ENCODE peak calls at places on chromosome 11, in six cellular contexts. One of them, this sample, is unnamed. For H3K27me3, the result is how much of the 10 kb centered on the place peaks cover.

GRCh38 chr11:34769224-34769623 is 147.0 kb downstream of the APIP start:
- DNase-seq in neuronal stem cell: no peak
- DNase-seq in HCT116: no peak
- DNase-seq in astrocyte: no peak
- DNase-seq in neural progenitor cell: no peak
- DNase-seq in IMR-90: no peak
- DNase-seq in this sample: no peak

GRCh38 chr11:67647471-67647870 is 3.1 kb downstream of the ACY3 start:
- DNase-seq in neuronal stem cell: no peak
- DNase-seq in astrocyte: no peak
- DNase-seq in IMR-90: no peak
- DNase-seq in neural progenitor cell: no peak
- DNase-seq in HCT116: no peak
- DNase-seq in this sample: no peak

GRCh38 chr11:85385561-85385960 is 241.6 kb downstream of the DLG2 start:
- DNase-seq in neural progenitor cell: no peak
- DNase-seq in IMR-90: no peak
- DNase-seq in neuronal stem cell: no peak
- DNase-seq in astrocyte: no peak
- DNase-seq in HCT116: no peak
- DNase-seq in this sample: no peak

GRCh38 chr11:100929377-100929776 is 200.2 kb downstream of the PGR start:
- DNase-seq in HCT116: no peak
- DNase-seq in neuronal stem cell: no peak
- DNase-seq in neural progenitor cell: no peak
- DNase-seq in IMR-90: peak
- DNase-seq in astrocyte: peak
- DNase-seq in this sample: peak

GRCh38 chr11:80505771-80506170 is 1064.9 kb upstream of the TENM4 start:
- DNase-seq in HCT116: no peak
- DNase-seq in astrocyte: no peak
- DNase-seq in neuronal stem cell: no peak
- DNase-seq in neural progenitor cell: no peak
- DNase-seq in IMR-90: no peak
- DNase-seq in this sample: no peak

GRCh38 chr11:108559340-108559739 is 34.2 kb downstream of the EXPH5 start:
- DNase-seq in IMR-90: peak
- DNase-seq in neural progenitor cell: no peak
- DNase-seq in astrocyte: peak
- DNase-seq in HCT116: no peak
- DNase-seq in neuronal stem cell: no peak
- DNase-seq in this sample: peak

GRCh38 chr11:77779935-77780334 is 40.6 kb downstream of the RSF1 start:
- DNase-seq in neural progenitor cell: peak
- DNase-seq in HCT116: no peak
- DNase-seq in neuronal stem cell: peak
- DNase-seq in astrocyte: peak
- DNase-seq in IMR-90: peak
- DNase-seq in this sample: peak

GRCh38 chr11:128868851-128869671 is 2.0 kb upstream of the KCNJ1 start:
- DNase-seq in astrocyte: no peak
- DNase-seq in neuronal stem cell: no peak
- DNase-seq in IMR-90: no peak
- DNase-seq in HCT116: no peak
- DNase-seq in neural progenitor cell: no peak
- DNase-seq in this sample: no peak

GRCh38 chr11:45725776-45726606 is 60.6 kb upstream of the CHST1 start:
- DNase-seq in HCT116: no peak
- DNase-seq in neural progenitor cell: no peak
- DNase-seq in astrocyte: no peak
- DNase-seq in IMR-90: no peak
- DNase-seq in neuronal stem cell: no peak
- DNase-seq in this sample: no peak

GRCh38 chr11:19660076-19660475 is 52.6 kb upstream of the NAV2 start:
- DNase-seq in neural progenitor cell: no peak
- DNase-seq in HCT116: peak
- DNase-seq in IMR-90: peak
- DNase-seq in neuronal stem cell: no peak
- DNase-seq in astrocyte: peak
- DNase-seq in this sample: peak

GRCh38 chr11:130631119-130631518 is 182.7 kb downstream of the ADAMTS15 start:
- DNase-seq in neuronal stem cell: no peak
- DNase-seq in astrocyte: peak
- DNase-seq in neural progenitor cell: no peak
- DNase-seq in HCT116: peak
- DNase-seq in IMR-90: peak
- DNase-seq in this sample: peak

GRCh38 chr11:124837491-124837856 is 27.8 kb upstream of the ROBO3 start:
- DNase-seq in HCT116: peak
- DNase-seq in neuronal stem cell: no peak
- DNase-seq in astrocyte: peak
- DNase-seq in neural progenitor cell: peak
- DNase-seq in IMR-90: peak
- DNase-seq in this sample: peak

GRCh38 chr11:2789791-2790580 is 90.2 kb upstream of the KCNQ1OT1 start:
- DNase-seq in astrocyte: no peak
- DNase-seq in IMR-90: no peak
- DNase-seq in HCT116: no peak
- DNase-seq in neural progenitor cell: no peak
- DNase-seq in neuronal stem cell: no peak
- DNase-seq in this sample: no peak

GRCh38 chr11:26045082-26045481 is 286.8 kb upstream of the ANO3 start:
- DNase-seq in neuronal stem cell: no peak
- DNase-seq in HCT116: no peak
- DNase-seq in astrocyte: no peak
- DNase-seq in neural progenitor cell: no peak
- DNase-seq in IMR-90: peak
- DNase-seq in this sample: no peak

GRCh38 chr11:84249344-84250135 is 963.4 kb upstream of the CCDC90B start:
- DNase-seq in neural progenitor cell: no peak
- DNase-seq in IMR-90: no peak
- DNase-seq in astrocyte: peak
- DNase-seq in HCT116: no peak
- DNase-seq in neuronal stem cell: no peak
- DNase-seq in this sample: peak

GRCh38 chr11:29135504-29135903 is 881.3 kb downstream of the KCNA4 start:
- DNase-seq in HCT116: no peak
- DNase-seq in IMR-90: peak
- DNase-seq in neuronal stem cell: no peak
- DNase-seq in neural progenitor cell: no peak
- DNase-seq in astrocyte: peak
- DNase-seq in this sample: peak

GRCh38 chr11:68004551-68005335 is 846 bp upstream of the UNC93B1 start:
- DNase-seq in astrocyte: no peak
- DNase-seq in IMR-90: no peak
- DNase-seq in neuronal stem cell: no peak
- DNase-seq in neural progenitor cell: no peak
- DNase-seq in HCT116: peak
- DNase-seq in this sample: no peak

GRCh38 chr11:72721689-72722049 is 30.5 kb downstream of the ARAP1 start:
- DNase-seq in neural progenitor cell: no peak
- DNase-seq in HCT116: no peak
- DNase-seq in neuronal stem cell: no peak
- DNase-seq in astrocyte: peak
- DNase-seq in IMR-90: no peak
- DNase-seq in this sample: peak

GRCh38 chr11:133118563-133119303 is 413.6 kb downstream of the OPCML start:
- DNase-seq in neuronal stem cell: no peak
- DNase-seq in astrocyte: no peak
- DNase-seq in IMR-90: no peak
- DNase-seq in neural progenitor cell: no peak
- DNase-seq in HCT116: no peak
- DNase-seq in this sample: no peak

GRCh38 chr11:65183201-65183891 is 1.6 kb downstream of the CAPN1 start:
- DNase-seq in neural progenitor cell: no peak
- DNase-seq in HCT116: peak
- DNase-seq in astrocyte: no peak
- DNase-seq in neuronal stem cell: no peak
- DNase-seq in IMR-90: no peak
- DNase-seq in this sample: no peak

GRCh38 chr11:118485273-118485672 is 42.0 kb upstream of the TTC36 start:
- DNase-seq in HCT116: no peak
- DNase-seq in neural progenitor cell: no peak
- DNase-seq in astrocyte: no peak
- DNase-seq in neuronal stem cell: no peak
- DNase-seq in IMR-90: no peak
- DNase-seq in this sample: peak

GRCh38 chr11:34940026-34940677 is 23.7 kb downstream of the PDHX start:
- DNase-seq in HCT116: no peak
- DNase-seq in IMR-90: peak
- DNase-seq in neural progenitor cell: no peak
- DNase-seq in neuronal stem cell: no peak
- DNase-seq in astrocyte: peak
- DNase-seq in this sample: peak

GRCh38 chr11:67699521-67699920 is 25.1 kb upstream of the ALDH3B2 start:
- DNase-seq in IMR-90: peak
- DNase-seq in neural progenitor cell: no peak
- DNase-seq in HCT116: no peak
- DNase-seq in astrocyte: peak
- DNase-seq in neuronal stem cell: no peak
- DNase-seq in this sample: peak

DNA sequence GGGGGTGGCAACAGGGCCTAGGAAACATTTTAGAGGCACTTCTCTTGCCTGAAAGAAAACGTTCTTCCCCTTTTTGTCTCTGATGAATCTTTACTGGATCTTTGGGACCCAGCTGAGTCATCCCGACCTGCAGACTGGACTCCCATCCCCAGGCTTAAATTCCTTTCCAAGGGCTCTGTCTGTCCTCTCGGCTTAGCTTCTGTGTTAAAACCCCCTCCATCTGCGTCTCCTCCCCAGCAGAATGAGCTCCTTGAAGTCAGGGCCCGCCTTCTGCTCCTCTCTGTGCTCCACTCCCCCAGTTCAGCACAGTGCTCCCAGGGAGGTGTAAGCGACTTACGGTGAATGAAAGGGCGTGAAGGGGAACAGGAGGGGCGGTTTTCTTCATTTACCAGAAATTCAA is 890 bp upstream of the DAGLA start:
- DNase-seq in IMR-90: no peak
- DNase-seq in astrocyte: no peak
- DNase-seq in HCT116: no peak
- DNase-seq in neuronal stem cell: no peak
- DNase-seq in neural progenitor cell: peak
- DNase-seq in this sample: peak
- H3K27me3 ChIP-seq in IMR-90: half or more
- H3K27me3 ChIP-seq in astrocyte: under half
- H3K27me3 ChIP-seq in HCT116: under half
- H3K27me3 ChIP-seq in neuronal stem cell: under half
- H3K27me3 ChIP-seq in neural progenitor cell: under half
- H3K27me3 ChIP-seq in this sample: under half

GRCh38 chr11:83156996-83157754 is at the start of gene PCF11:
- DNase-seq in IMR-90: no peak
- DNase-seq in HCT116: no peak
- DNase-seq in neural progenitor cell: no peak
- DNase-seq in astrocyte: no peak
- DNase-seq in neuronal stem cell: no peak
- DNase-seq in this sample: no peak
- H3K4me2 ChIP-seq in IMR-90: peak
- H3K4me2 ChIP-seq in HCT116: peak
- H3K4me2 ChIP-seq in neural progenitor cell: peak
- H3K4me2 ChIP-seq in astrocyte: peak
- H3K4me2 ChIP-seq in neuronal stem cell: peak
- H3K4me2 ChIP-seq in this sample: peak

GRCh38 chr11:9037963-9038362 is 34.2 kb upstream of the NRIP3 start:
- DNase-seq in neural progenitor cell: no peak
- DNase-seq in IMR-90: peak
- DNase-seq in astrocyte: no peak
- DNase-seq in HCT116: no peak
- DNase-seq in neuronal stem cell: no peak
- DNase-seq in this sample: no peak

GRCh38 chr11:9039194-9039593 is 35.4 kb upstream of the NRIP3 start:
- DNase-seq in neural progenitor cell: no peak
- DNase-seq in neuronal stem cell: no peak
- DNase-seq in HCT116: peak
- DNase-seq in IMR-90: peak
- DNase-seq in astrocyte: peak
- DNase-seq in this sample: peak

GRCh38 chr11:9039863-9040262 is 36.1 kb upstream of the NRIP3 start:
- DNase-seq in astrocyte: no peak
- DNase-seq in IMR-90: no peak
- DNase-seq in HCT116: no peak
- DNase-seq in neuronal stem cell: no peak
- DNase-seq in neural progenitor cell: no peak
- DNase-seq in this sample: no peak

GRCh38 chr11:9038537-9038936 is 34.7 kb upstream of the NRIP3 start:
- DNase-seq in neural progenitor cell: no peak
- DNase-seq in astrocyte: no peak
- DNase-seq in IMR-90: no peak
- DNase-seq in neuronal stem cell: no peak
- DNase-seq in HCT116: no peak
- DNase-seq in this sample: no peak

DNA sequence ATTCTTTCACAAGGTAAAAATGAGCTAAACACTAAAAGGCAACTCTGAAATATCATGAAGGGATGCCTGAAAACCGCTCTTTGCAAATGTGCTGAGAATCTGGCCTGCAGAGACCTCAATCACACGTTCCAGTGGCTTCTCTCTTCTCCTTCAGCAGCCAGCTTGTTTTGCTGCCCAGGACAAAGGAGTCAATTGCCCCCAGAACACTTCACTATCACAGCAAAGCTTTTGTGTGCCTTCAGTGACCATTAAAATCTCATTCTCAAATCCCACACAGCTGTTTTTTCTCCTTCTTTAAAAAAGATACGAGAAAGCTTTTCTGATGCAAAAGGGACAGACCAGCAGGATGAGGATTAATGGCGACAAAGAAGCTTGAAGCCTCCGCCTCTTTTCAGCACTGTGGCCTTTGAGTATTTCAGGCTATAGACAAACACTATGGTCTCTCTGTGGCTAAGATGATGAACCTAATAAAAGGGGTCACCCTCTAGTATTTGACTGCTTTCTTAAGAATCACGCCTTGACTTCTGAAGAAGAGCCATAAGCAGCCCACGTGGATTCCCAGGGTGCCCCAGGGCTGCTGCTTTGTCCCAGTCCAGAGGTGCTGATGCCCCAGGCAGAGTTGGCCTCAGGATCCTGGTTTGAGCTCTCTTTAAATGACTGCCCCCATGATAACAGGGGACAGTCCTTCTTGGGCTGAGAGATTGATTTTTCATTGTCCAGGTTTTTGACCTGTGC is 33.4 kb upstream of the NRIP3 start:
- DNase-seq in neuronal stem cell: peak
- DNase-seq in neural progenitor cell: peak
- DNase-seq in astrocyte: no peak
- DNase-seq in IMR-90: no peak
- DNase-seq in HCT116: no peak
- DNase-seq in this sample: no peak
- H2AFZ ChIP-seq in neuronal stem cell: peak
- H2AFZ ChIP-seq in neural progenitor cell: no peak
- H2AFZ ChIP-seq in astrocyte: no peak
- H2AFZ ChIP-seq in IMR-90: no peak
- H2AFZ ChIP-seq in HCT116: no peak
- H2AFZ ChIP-seq in this sample: no peak

GRCh38 chr11:120890921-120891320 is 133.0 kb upstream of the TBCEL start:
- DNase-seq in astrocyte: no peak
- DNase-seq in HCT116: no peak
- DNase-seq in neural progenitor cell: no peak
- DNase-seq in neuronal stem cell: no peak
- DNase-seq in IMR-90: no peak
- DNase-seq in this sample: no peak

GRCh38 chr11:120894207-120894989 is 129.5 kb upstream of the TBCEL start:
- DNase-seq in neuronal stem cell: no peak
- DNase-seq in neural progenitor cell: no peak
- DNase-seq in astrocyte: no peak
- DNase-seq in HCT116: no peak
- DNase-seq in IMR-90: no peak
- DNase-seq in this sample: no peak

GRCh38 chr11:120893431-120894206 is 130.3 kb upstream of the TBCEL start:
- DNase-seq in neuronal stem cell: no peak
- DNase-seq in HCT116: no peak
- DNase-seq in astrocyte: no peak
- DNase-seq in neural progenitor cell: no peak
- DNase-seq in IMR-90: no peak
- DNase-seq in this sample: no peak
- H3K27me3 ChIP-seq in neuronal stem cell: under half
- H3K27me3 ChIP-seq in HCT116: under half
- H3K27me3 ChIP-seq in astrocyte: under half
- H3K27me3 ChIP-seq in neural progenitor cell: under half
- H3K27me3 ChIP-seq in IMR-90: under half
- H3K27me3 ChIP-seq in this sample: under half

This sample was measured in GM23248.